ENCODE peak calls at places on chromosomes 4 and X, in seven cellular contexts. G, F, Q, X, T, U and I are unnamed samples.

GRCh38 chr4:41178372-41179085 is 35.8 kb downstream of the APBB2 start:
- DNase-seq in G (no peak), F (peak), Q (no peak), X (peak), T (peak), U (peak), I (peak)

GRCh38 chr4:169841776-169842175 is 84.0 kb upstream of the HPF1 start:
- DNase-seq in G (no peak), F (no peak), Q (no peak), X (no peak), T (no peak), U (no peak), I (no peak)

GRCh38 chrX:101759000-101759399 is 99.3 kb upstream of the ARMCX2 start:
- DNase-seq in G (peak), F (peak), Q (peak), X (peak), T (peak), U (no peak), I (peak)

GRCh38 chr4:44120646-44121045 is 328.0 kb downstream of the KCTD8 start:
- DNase-seq in G (no peak), F (no peak), Q (no peak), X (no peak), T (no peak), U (no peak), I (no peak)

GRCh38 chrX:49067285-49068120 is 6.3 kb downstream of the PRAF2 start:
- DNase-seq in G (no peak), F (no peak), Q (no peak), X (no peak), T (no peak), U (no peak), I (no peak)

GRCh38 chr4:136754810-136755530 is 777.3 kb downstream of the PCDH18 start:
- DNase-seq in G (no peak), F (no peak), Q (no peak), X (peak), T (no peak), U (no peak), I (no peak)

GRCh38 chr4:107444-108429 is 16.6 kb upstream of the ZNF718 start:
- DNase-seq in G (no peak), F (no peak), Q (no peak), X (no peak), T (no peak), U (no peak), I (no peak)

GRCh38 chrX:15714529-15714928 is 23.5 kb upstream of the CA5B start:
- DNase-seq in G (no peak), F (no peak), Q (peak), X (no peak), T (peak), U (no peak), I (peak)

GRCh38 chr4:88613417-88613875 is 21.2 kb downstream of the HERC3 start:
- DNase-seq in G (no peak), F (no peak), Q (no peak), X (no peak), T (no peak), U (no peak), I (peak)

GRCh38 chr4:140856692-140857091 is 100.5 kb upstream of the TBC1D9 start:
- DNase-seq in G (peak), F (peak), Q (peak), X (peak), T (peak), U (no peak), I (no peak)

GRCh38 chrX:39750246-39750790 is 347.4 kb downstream of the BCOR start:
- DNase-seq in G (no peak), F (no peak), Q (no peak), X (no peak), T (no peak), U (no peak), I (no peak)

GRCh38 chrX:99857455-99857854 is 552.6 kb downstream of the PCDH19 start:
- DNase-seq in G (no peak), F (no peak), Q (no peak), X (no peak), T (no peak), U (no peak), I (no peak)

GRCh38 chr4:123600921-123601904 is 204.6 kb downstream of the SPRY1 start:
- DNase-seq in G (no peak), F (no peak), Q (no peak), X (no peak), T (no peak), U (no peak), I (no peak)

GRCh38 chr4:13905543-13905942 is 278.0 kb upstream of the BOD1L1 start:
- DNase-seq in G (peak), F (peak), Q (no peak), X (peak), T (peak), U (no peak), I (peak)

DNA sequence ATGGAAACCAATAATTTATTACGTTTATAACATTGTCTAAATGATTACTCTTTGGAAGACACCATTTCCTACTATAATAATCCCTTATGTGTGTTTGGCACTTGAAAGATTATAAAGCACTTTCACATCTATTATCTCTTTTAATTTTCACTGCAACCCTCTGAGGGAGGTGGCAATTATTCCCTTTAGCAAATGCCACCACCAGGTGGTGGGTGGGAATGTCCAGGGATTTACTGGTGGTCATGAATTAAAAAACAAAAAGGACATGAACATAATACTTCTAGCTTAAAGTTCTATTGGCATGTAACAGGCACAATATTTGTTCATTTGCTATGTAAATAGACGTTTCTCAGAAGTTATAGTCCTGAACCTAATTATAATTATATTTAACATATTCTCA is 1.2 kb upstream of the MGARP start:
- DNase-seq in G (peak), F (no peak), Q (no peak), X (no peak), T (no peak), U (no peak), I (no peak)
- TF ChIP-seq CTCF in G (peak), F (peak), Q (no peak), X (no peak), T (no peak), U (no peak), I (no peak)

GRCh38 chrX:46588263-46588662 is 14.7 kb downstream of the CHST7 start:
- DNase-seq in G (peak), F (peak), Q (peak), X (peak), T (peak), U (no peak), I (no peak)
- H3K4me3 ChIP-seq in G (peak), F (no peak), Q (peak), X (no peak), T (no peak), U (no peak), I (no peak)

GRCh38 chr4:139633661-139634060 is 32.0 kb upstream of the MGST2 start:
- DNase-seq in G (peak), F (peak), Q (peak), X (peak), T (peak), U (no peak), I (no peak)
- TF ChIP-seq CTCF in G (peak), F (peak), Q (peak), X (peak), T (peak), U (peak), I (peak)

GRCh38 chr4:163544407-163545038 is 50.0 kb downstream of the TMA16 start:
- DNase-seq in G (peak), F (peak), Q (peak), X (peak), T (peak), U (no peak), I (peak)
- H3K4me3 ChIP-seq in G (peak), F (peak), Q (peak), X (peak), T (no peak), U (peak), I (peak)

GRCh38 chrX:80663331-80663730 is 146.3 kb downstream of the BRWD3 start:
- DNase-seq in G (no peak), F (no peak), Q (no peak), X (no peak), T (no peak), U (no peak), I (no peak)
- TF ChIP-seq CTCF in G (no peak), F (no peak), Q (no peak), X (no peak), T (no peak), U (no peak), I (no peak)

DNA sequence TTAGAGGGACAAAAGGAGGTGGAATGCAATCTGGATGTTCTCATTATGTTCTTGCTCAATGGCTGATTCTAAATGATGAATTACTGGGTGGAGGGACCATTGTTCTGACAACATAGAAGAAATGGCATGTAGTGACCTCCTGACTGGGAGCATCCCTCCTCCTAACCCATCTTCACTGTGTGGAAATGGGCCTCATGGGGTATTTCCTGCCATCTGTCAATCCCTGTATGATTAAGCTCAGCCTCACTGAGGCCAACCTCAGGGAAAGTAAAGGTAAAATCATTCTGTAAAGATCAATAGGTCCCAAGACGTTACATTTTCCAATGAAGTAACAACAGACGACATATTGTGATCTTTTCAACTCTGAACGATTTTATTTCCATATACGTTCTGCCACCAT is 8.6 kb downstream of the CD40LG start:
- DNase-seq in G (no peak), F (no peak), Q (no peak), X (no peak), T (no peak), U (no peak), I (no peak)
- H3K4me3 ChIP-seq in G (no peak), F (no peak), Q (no peak), X (no peak), T (no peak), U (no peak), I (no peak)

GRCh38 chr4:53015681-53016080 is 153.6 kb downstream of the RASL11B start:
- DNase-seq in G (peak), F (peak), Q (no peak), X (peak), T (peak), U (no peak), I (peak)
- TF ChIP-seq CTCF in G (peak), F (peak), Q (peak), X (peak), T (peak), U (peak), I (peak)

GRCh38 chr4:72977936-72978485 is 91.5 kb downstream of the COX18 start:
- DNase-seq in G (no peak), F (no peak), Q (no peak), X (no peak), T (no peak), U (no peak), I (no peak)
- H3K4me3 ChIP-seq in G (no peak), F (no peak), Q (no peak), X (no peak), T (no peak), U (no peak), I (no peak)

DNA sequence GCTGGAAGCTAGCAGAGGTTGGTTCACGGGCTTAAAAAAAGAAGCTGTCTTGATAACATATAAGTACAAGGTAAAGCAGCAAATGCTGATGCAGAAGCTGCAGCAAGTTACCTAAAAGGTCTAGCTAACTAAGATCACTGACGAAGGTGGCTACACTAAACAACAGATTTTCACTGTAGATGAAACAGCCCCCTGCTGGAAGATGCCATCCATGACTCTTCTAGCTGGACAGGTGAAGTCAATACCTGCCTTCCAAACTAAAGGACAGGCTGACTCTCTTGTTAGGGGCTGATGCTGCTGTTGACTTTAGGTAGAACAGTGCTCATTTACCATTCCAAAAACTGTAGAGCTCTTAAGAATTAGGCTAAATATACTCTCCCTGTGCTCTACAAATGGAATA is 99.5 kb downstream of the FBXW7 start:
- DNase-seq in G (no peak), F (no peak), Q (no peak), X (no peak), T (no peak), U (no peak), I (no peak)
- TF ChIP-seq CTCF in G (no peak), F (no peak), Q (no peak), X (no peak), T (no peak), U (no peak), I (no peak)

GRCh38 chrX:73127700-73128241 is 48.5 kb upstream of the PABPC1L2A start:
- DNase-seq in G (peak), F (no peak), Q (no peak), X (no peak), T (no peak), U (no peak), I (no peak)
- H3K4me3 ChIP-seq in G (no peak), F (no peak), Q (peak), X (no peak), T (peak), U (no peak), I (no peak)